ENCODE peak calls at places on chromosomes 3 and 15, in nine cellular contexts. U is HS-5; K is HCEC 1CT; N is aorta; G is CD4-positive, CD25-positive, alpha-beta regulatory T cell; E is A549; W is psoas muscle; T is hypothalamus; P is Caki2. L is an unnamed sample.
A peak's percentile ranks its signal among the peaks of the same experiment; 100 is the strongest.

GRCh38 chr3:156764761-156765160 is 61.4 kb upstream of the LEKR1 start:
- DNase-seq in G (no peak), W (no peak), N (no peak), K (peak; percentile 55), U (no peak), P (peak; percentile 20), E (no peak), T (no peak), L (no peak)

GRCh38 chr15:91257755-91258435 is 157.8 kb downstream of the SV2B start:
- DNase-seq in P (no peak), W (no peak), G (no peak), N (no peak), U (no peak), E (no peak), T (no peak), K (no peak), L (peak; percentile 61)

GRCh38 chr15:47663106-47663505 is 54.2 kb upstream of the SEMA6D start:
- DNase-seq in P (no peak), N (no peak), U (no peak), K (peak; percentile 32), W (no peak), G (no peak), E (no peak), T (no peak), L (no peak)

GRCh38 chr15:27820232-27820631 is 278.9 kb downstream of the OCA2 start:
- DNase-seq in G (no peak), K (no peak), P (peak; percentile 8), E (no peak), W (no peak), T (no peak), U (peak; percentile 16), N (no peak), L (peak; percentile 96)

GRCh38 chr15:79635149-79635771 is 203.1 kb downstream of the MINAR1 start:
- DNase-seq in P (no peak), U (no peak), T (no peak), W (no peak), N (no peak), G (no peak), E (no peak), K (no peak), L (no peak)

GRCh38 chr15:80619677-80620076 is 75.4 kb upstream of the ABHD17C start:
- DNase-seq in P (no peak), T (no peak), U (no peak), G (no peak), E (no peak), W (no peak), N (no peak), K (peak; percentile 38), L (no peak)

GRCh38 chr15:84893607-84894006 is 9.1 kb downstream of the SLC28A1 start:
- DNase-seq in G (no peak), W (no peak), U (no peak), T (no peak), P (no peak), N (peak; percentile 47), E (no peak), K (no peak), L (no peak)

GRCh38 chr3:116517308-116517707 is 72.0 kb upstream of the LSAMP start:
- DNase-seq in P (no peak), E (no peak), W (no peak), N (no peak), T (no peak), G (no peak), U (no peak), K (no peak), L (no peak)

GRCh38 chr15:98231696-98232440 is 271.4 kb downstream of the ARRDC4 start:
- DNase-seq in P (no peak), T (no peak), N (no peak), U (peak; percentile 45), K (peak; percentile 7), W (no peak), G (no peak), E (no peak), L (no peak)

GRCh38 chr15:71844916-71845315 is 34.6 kb downstream of the NR2E3 start:
- DNase-seq in U (no peak), K (no peak), W (no peak), E (no peak), N (no peak), T (no peak), G (no peak), P (no peak), L (no peak)

GRCh38 chr15:83881156-83881555 is 227.2 kb downstream of the ADAMTSL3 start:
- DNase-seq in P (no peak), T (no peak), G (no peak), N (no peak), W (no peak), E (no peak), K (no peak), U (no peak), L (no peak)

GRCh38 chr15:100918034-100918689 is 995 bp upstream of the LRRK1 start:
- DNase-seq in N (peak; percentile 91), P (peak; percentile 79), U (peak; percentile 50), T (peak; percentile 20), K (peak; percentile 80), G (peak; percentile 62), W (peak; percentile 89), E (peak; percentile 97), L (peak; percentile 73)

GRCh38 chr3:12187448-12188327 is 29.0 kb upstream of the TIMP4 start:
- DNase-seq in G (peak; percentile 26), U (no peak), W (no peak), P (peak; percentile 44), E (no peak), T (peak; percentile 22), K (peak; percentile 74), N (peak; percentile 80), L (peak; percentile 98)

GRCh38 chr15:83123529-83123928 is 16.1 kb downstream of the TM6SF1 start:
- DNase-seq in U (no peak), G (no peak), K (no peak), T (no peak), N (no peak), P (no peak), W (no peak), E (no peak), L (no peak)

GRCh38 chr3:178536271-178537079 is at the start of gene KCNMB2:
- DNase-seq in P (no peak), T (no peak), U (no peak), K (no peak), W (no peak), G (no peak), N (no peak), E (no peak), L (no peak)

GRCh38 chr15:43515731-43516130 is 1.7 kb upstream of the MAP1A start:
- DNase-seq in W (no peak), N (no peak), G (no peak), U (no peak), P (no peak), K (no peak), E (no peak), T (no peak), L (no peak)

GRCh38 chr15:45023659-45024320 is 795 bp downstream of the SORD start:
- DNase-seq in U (no peak), N (no peak), P (no peak), W (no peak), T (no peak), K (peak; percentile 14), E (peak; percentile 12), G (no peak), L (no peak)

GRCh38 chr15:62848631-62849050 is 193.9 kb upstream of the TPM1 start:
- DNase-seq in U (no peak), N (no peak), W (no peak), K (peak; percentile 51), T (no peak), P (no peak), G (no peak), E (no peak), L (peak; percentile 31)

GRCh38 chr3:25604107-25604805 is 60.5 kb downstream of the TOP2B start:
- DNase-seq in N (no peak), E (no peak), P (peak; percentile 56), T (no peak), K (peak; percentile 77), G (no peak), U (no peak), W (no peak), L (peak; percentile 97)

GRCh38 chr3:156483426-156483825 is 71.5 kb downstream of the SSR3 start:
- DNase-seq in U (peak; percentile 73), G (peak; percentile 93), N (no peak), K (peak; percentile 92), W (no peak), T (no peak), P (peak; percentile 64), E (no peak), L (peak; percentile 84)

GRCh38 chr3:110774496-110775265 is 296.9 kb upstream of the NECTIN3 start:
- DNase-seq in G (no peak), N (no peak), U (no peak), T (no peak), P (no peak), E (no peak), W (no peak), K (peak; percentile 28), L (no peak)

GRCh38 chr3:194132465-194133358 is 3.2 kb upstream of the HES1 start:
- DNase-seq in P (peak; percentile 63), K (no peak), W (no peak), E (no peak), N (no peak), U (no peak), G (no peak), T (no peak), L (no peak)

GRCh38 chr3:42489116-42489936 is 13.1 kb upstream of the VIPR1 start:
- DNase-seq in P (no peak), N (no peak), K (no peak), E (no peak), T (no peak), U (no peak), W (no peak), G (no peak), L (peak; percentile 37)

GRCh38 chr3:186998937-186999368 is 68.6 kb downstream of the ST6GAL1 start:
- DNase-seq in N (no peak), U (no peak), P (no peak), K (no peak), G (no peak), E (no peak), T (no peak), W (no peak), L (no peak)

GRCh38 chr3:14413381-14414071 is 11.1 kb downstream of the SLC6A6 start:
- DNase-seq in T (no peak), E (no peak), P (peak; percentile 69), G (no peak), W (no peak), U (no peak), K (peak; percentile 57), N (no peak), L (no peak)

L was measured in MV-4-11.